ENCODE peak calls at places on chromosomes 4 and X, in six cellular contexts. N, J, R, V, P and T are unnamed samples.

GRCh38 chr4:86055898-86056297 is 304.0 kb downstream of the MAPK10 start:
- DNase-seq in V (no peak), R (peak; percentile 18), N (no peak), P (no peak), J (no peak), T (no peak)

GRCh38 chrX:40778861-40779575 is 43.7 kb upstream of the MED14 start:
- DNase-seq in R (peak; percentile 72), J (peak; percentile 16), V (no peak), N (no peak), P (no peak), T (no peak)

GRCh38 chr4:95998311-95998710 is 158.4 kb downstream of the PDHA2 start:
- DNase-seq in N (no peak), R (no peak), P (no peak), V (no peak), J (peak; percentile 41), T (no peak)

GRCh38 chrX:16934212-16934611 is 12.2 kb upstream of the REPS2 start:
- DNase-seq in N (no peak), V (no peak), J (no peak), R (no peak), P (no peak), T (no peak)

GRCh38 chrX:111095974-111096870 is at the start of gene PAK3:
- DNase-seq in N (peak; percentile 22), R (peak; percentile 64), J (peak; percentile 57), P (peak; percentile 35), V (peak; percentile 15), T (peak; percentile 3)

GRCh38 chr4:142404191-142404611 is 441.9 kb downstream of the INPP4B start:
- DNase-seq in R (peak; percentile 72), N (no peak), V (no peak), J (peak; percentile 61), P (no peak), T (peak; percentile 3)

GRCh38 chr4:6087669-6088068 is 69.4 kb upstream of the C4orf50 start:
- DNase-seq in R (peak; percentile 28), N (no peak), V (no peak), P (peak; percentile 70), J (peak; percentile 16), T (no peak)

GRCh38 chrX:2650865-2651264 is 40.2 kb upstream of the CD99 start:
- DNase-seq in N (no peak), V (no peak), P (no peak), J (peak; percentile 60), R (peak; percentile 42), T (no peak)

GRCh38 chrX:144616317-144616716 is 631.0 kb upstream of the SPANXN1 start:
- DNase-seq in R (no peak), N (no peak), P (no peak), J (no peak), V (no peak), T (no peak)

GRCh38 chr4:133592591-133592990 is 443.5 kb downstream of the PCDH10 start:
- DNase-seq in J (no peak), R (no peak), P (no peak), N (no peak), V (no peak), T (no peak)

GRCh38 chr4:93396274-93396673 is 432.3 kb upstream of the ATOH1 start:
- DNase-seq in R (peak; percentile 77), J (peak; percentile 80), P (no peak), N (no peak), V (no peak), T (no peak)

GRCh38 chr4:154277164-154277563 is 214.4 kb downstream of the DCHS2 start:
- DNase-seq in J (no peak), R (no peak), P (no peak), V (no peak), N (no peak), T (no peak)

GRCh38 chrX:45050558-45050957 is 150.1 kb downstream of the DIPK2B start:
- DNase-seq in J (no peak), R (no peak), N (no peak), P (no peak), V (no peak), T (no peak)

GRCh38 chr4:15912961-15913630 is 25.4 kb downstream of the FGFBP1 start:
- DNase-seq in J (peak; percentile 65), P (no peak), R (peak; percentile 33), N (no peak), V (no peak), T (no peak)

GRCh38 chr4:55386073-55386472 is 9.7 kb upstream of the TMEM165 start:
- DNase-seq in J (peak; percentile 46), V (no peak), N (no peak), P (no peak), R (peak; percentile 50), T (no peak)

GRCh38 chr4:108165601-108166000 is 3.1 kb downstream of the LEF1 start:
- DNase-seq in N (no peak), R (no peak), P (no peak), J (no peak), V (no peak), T (no peak)

GRCh38 chrX:65581661-65582339 is 47.2 kb upstream of the LAS1L start:
- DNase-seq in R (peak; percentile 61), J (peak; percentile 74), P (peak; percentile 65), N (peak; percentile 70), V (peak; percentile 64), T (no peak)

GRCh38 chr4:122815248-122815647 is 11.4 kb upstream of the FGF2 start:
- DNase-seq in R (no peak), J (no peak), N (no peak), P (no peak), V (no peak), T (no peak)

GRCh38 chr4:122814426-122814825 is 12.2 kb upstream of the FGF2 start:
- DNase-seq in R (no peak), V (no peak), P (no peak), N (no peak), J (no peak), T (no peak)

GRCh38 chr4:122806981-122807679 is 19.5 kb upstream of the FGF2 start:
- DNase-seq in R (peak; percentile 65), V (no peak), J (no peak), N (no peak), P (no peak), T (no peak)

GRCh38 chr4:122810669-122811068 is 16.0 kb upstream of the FGF2 start:
- DNase-seq in P (no peak), N (no peak), V (no peak), R (peak; percentile 41), J (no peak), T (no peak)
- H3K4me1 ChIP-seq in P (no peaks in the 10 kb centered on the region), N (no peaks in the 10 kb centered on the region), V (no peaks in the 10 kb centered on the region), R (peaks cover 3% of the 10 kb centered on the region), J (no peaks in the 10 kb centered on the region), T (no peaks in the 10 kb centered on the region)

GRCh38 chrX:51035746-51036145 is 125.2 kb downstream of the BMP15 start:
- DNase-seq in R (no peak), J (no peak), P (no peak), N (no peak), V (no peak), T (no peak)
- H3K4me3 ChIP-seq in R (no peak overlapping the region), J (no peak overlapping the region), P (no peak overlapping the region), N (no peak overlapping the region), V (no peak overlapping the region), T (no peak overlapping the region)

GRCh38 chrX:28487818-28488217 is 99.4 kb upstream of the IL1RAPL1 start:
- DNase-seq in N (no peak), J (no peak), V (no peak), P (no peak), R (no peak), T (no peak)
- TF ChIP-seq CTCF in N (no peak), J (no peak), V (no peak), P (no peak), R (no peak), T (no peak)

GRCh38 chr4:140096921-140097320 is 57.1 kb downstream of the MAML3 start:
- DNase-seq in N (no peak), P (no peak), J (peak; percentile 61), V (no peak), R (peak; percentile 44), T (no peak)
- H3K4me1 ChIP-seq in N (no peaks in the 10 kb centered on the region), P (peaks cover 83% of the 10 kb centered on the region), J (peaks cover 52% of the 10 kb centered on the region), V (no peaks in the 10 kb centered on the region), R (peaks cover 46% of the 10 kb centered on the region), T (peaks cover 71% of the 10 kb centered on the region)

GRCh38 chrX:56784666-56785065 is 55.6 kb downstream of the NBDY start:
- DNase-seq in R (no peak), N (no peak), P (no peak), J (no peak), V (no peak), T (no peak)
- H3K4me3 ChIP-seq in R (no peak overlapping the region), N (no peak overlapping the region), P (no peak overlapping the region), J (no peak overlapping the region), V (no peak overlapping the region), T (no peak overlapping the region)

DNA sequence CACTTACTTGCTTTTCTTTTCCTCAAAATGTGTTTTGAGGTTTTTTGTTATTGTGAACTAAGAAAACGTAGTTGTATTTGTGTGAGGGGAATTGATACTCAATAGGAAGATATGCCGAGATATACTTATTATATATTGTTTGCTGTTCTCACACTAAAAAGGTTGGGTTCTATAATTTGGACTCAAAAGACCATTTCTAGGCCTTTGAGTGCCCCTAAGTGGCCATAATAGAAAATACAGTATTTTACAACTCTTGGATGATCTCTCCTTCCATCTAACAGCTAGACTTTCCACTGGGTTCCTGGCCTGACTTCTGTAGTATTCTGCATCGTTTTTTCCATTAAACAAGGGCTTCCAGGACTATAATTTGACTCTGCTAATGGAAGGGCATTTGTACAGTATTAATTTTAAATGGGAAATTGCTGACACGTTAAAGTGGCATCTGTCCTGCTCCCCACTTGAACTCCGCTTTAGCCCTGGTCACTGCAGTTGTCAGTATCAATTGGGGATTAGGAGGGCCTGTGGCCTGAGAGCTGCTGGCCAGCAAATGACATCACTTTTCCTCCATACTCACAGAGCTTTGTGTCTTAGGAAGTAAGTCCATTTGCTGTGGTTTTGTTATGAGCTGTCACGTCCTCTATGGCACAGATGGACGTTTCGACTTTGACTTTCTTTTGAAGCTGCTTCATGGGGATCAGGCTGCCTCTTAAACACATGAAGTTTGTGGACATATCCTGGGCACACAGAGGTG is 176.9 kb downstream of the SLIT2 start:
- DNase-seq in J (peak; percentile 47), V (no peak), P (no peak), R (peak; percentile 20), N (no peak), T (no peak)
- TF ChIP-seq CTCF in J (peak; percentile 29), V (peak; percentile 32), P (no peak), R (peak; percentile 50), N (no peak), T (peak; percentile 9)